ENCODE peak calls at places on chromosomes 6 and 20, in nine cellular contexts. B, K, U, Z, R, A, E, M and Y are unnamed samples.

GRCh38 chr20:48421547-48421946 is 406.3 kb downstream of the PREX1 start:
- DNase-seq in M (no peak), R (no peak), U (no peak), A (no peak), B (no peak), K (no peak), Z (no peak), E (no peak), Y (no peak)

GRCh38 chr6:117536317-117536716 is 53.8 kb downstream of the DCBLD1 start:
- DNase-seq in K (no peak), B (no peak), R (no peak), Z (no peak), U (no peak), E (no peak), M (no peak), A (no peak), Y (no peak)

GRCh38 chr20:4559106-4559505 is 162.6 kb upstream of the PRND start:
- DNase-seq in Z (no peak), B (no peak), A (no peak), E (no peak), R (no peak), K (no peak), M (no peak), U (no peak), Y (no peak)

GRCh38 chr6:74115674-74116073 is 419.7 kb downstream of the CD109 start:
- DNase-seq in U (no peak), A (no peak), K (no peak), R (no peak), B (no peak), M (no peak), E (no peak), Z (no peak), Y (no peak)

GRCh38 chr6:149387787-149388512 is 12.1 kb upstream of the SUMO4 start:
- DNase-seq in A (no peak), Z (no peak), E (no peak), U (no peak), B (no peak), M (no peak), K (no peak), R (no peak), Y (no peak)

GRCh38 chr6:71383891-71384489 is 95.4 kb downstream of the OGFRL1 start:
- DNase-seq in R (no peak), Z (peak), B (no peak), U (no peak), A (no peak), K (peak), E (no peak), M (peak), Y (no peak)

GRCh38 chr6:139653136-139653535 is 278.7 kb upstream of the CITED2 start:
- DNase-seq in A (no peak), Z (no peak), B (no peak), K (no peak), R (no peak), U (no peak), E (no peak), M (no peak), Y (no peak)

GRCh38 chr6:114052141-114052540 is 81.2 kb upstream of the HDAC2 start:
- DNase-seq in M (no peak), Z (no peak), R (no peak), K (no peak), A (no peak), U (no peak), B (no peak), E (no peak), Y (no peak)

GRCh38 chr6:36692220-36692619 is 5.4 kb upstream of the RAB44 start:
- DNase-seq in U (no peak), E (no peak), M (no peak), Z (no peak), R (no peak), A (no peak), B (peak), K (no peak), Y (peak)

GRCh38 chr6:14736231-14736953 is 509.5 kb upstream of the JARID2 start:
- DNase-seq in U (no peak), E (no peak), B (no peak), Z (no peak), A (no peak), M (no peak), K (no peak), R (no peak), Y (no peak)

GRCh38 chr6:163463180-163463579 is 48.7 kb downstream of the QKI start:
- DNase-seq in K (no peak), B (no peak), A (no peak), E (no peak), M (no peak), U (no peak), Z (no peak), R (no peak), Y (no peak)

GRCh38 chr6:158040051-158040803 is 58.6 kb downstream of the SYNJ2 start:
- DNase-seq in B (no peak), Z (peak), U (no peak), K (no peak), M (no peak), R (no peak), A (no peak), E (no peak), Y (no peak)

GRCh38 chr6:27617046-27617687 is 144.3 kb upstream of the ZNF184 start:
- DNase-seq in Z (peak), U (no peak), R (no peak), E (no peak), B (no peak), A (no peak), K (no peak), M (no peak), Y (no peak)

GRCh38 chr6:2739335-2739734 is 11.4 kb downstream of the MYLK4 start:
- DNase-seq in A (no peak), B (no peak), Z (no peak), K (no peak), M (no peak), R (no peak), E (no peak), U (no peak), Y (no peak)

GRCh38 chr6:110511401-110511800 is 35.0 kb upstream of the SLC22A16 start:
- DNase-seq in A (no peak), B (no peak), U (peak), E (no peak), K (no peak), Z (no peak), M (no peak), R (no peak), Y (no peak)

GRCh38 chr6:15948930-15949900 is 179.7 kb upstream of the MYLIP start:
- DNase-seq in K (no peak), M (peak), R (no peak), U (peak), E (no peak), Z (peak), B (no peak), A (no peak), Y (no peak)

GRCh38 chr6:7512320-7512719 is 29.2 kb upstream of the DSP start:
- DNase-seq in M (no peak), Z (no peak), U (no peak), B (no peak), E (no peak), A (no peak), R (no peak), K (no peak), Y (no peak)

GRCh38 chr6:149852881-149853280 is 11.3 kb downstream of the LRP11 start:
- DNase-seq in B (no peak), M (no peak), R (no peak), A (no peak), E (no peak), K (no peak), U (no peak), Z (no peak), Y (no peak)

GRCh38 chr6:53903357-53903756 is 108.6 kb downstream of the LRRC1 start:
- DNase-seq in Z (no peak), U (no peak), A (no peak), R (no peak), E (no peak), B (no peak), K (no peak), M (no peak), Y (no peak)

GRCh38 chr20:59728722-59729430 is 124.5 kb downstream of the PHACTR3 start:
- DNase-seq in R (no peak), Z (no peak), M (no peak), A (no peak), E (no peak), U (no peak), B (no peak), K (no peak), Y (no peak)

GRCh38 chr6:43716099-43716498 is 28.5 kb upstream of the MRPS18A start:
- DNase-seq in Z (no peak), U (no peak), A (peak), R (no peak), M (peak), B (no peak), K (no peak), E (no peak), Y (no peak)